ENCODE peak calls at places on chromosomes 16 and 17, in nine cellular contexts. I, T, A, Y, Q, K, P, U and N are unnamed samples.

GRCh38 chr16:83730812-83731211 is 77.0 kb upstream of the HSBP1 start:
- DNase-seq in U (no peak), K (no peak), Y (no peak), I (no peak), P (no peak), A (no peak), T (no peak), Q (no peak), N (no peak)

GRCh38 chr16:72561-73537 is at the start of gene RHBDF1:
- DNase-seq in P (peak), Q (peak), Y (peak), U (peak), T (peak), I (no peak), A (peak), K (peak), N (peak)

GRCh38 chr17:81064746-81065475 is 30.0 kb downstream of the BAIAP2 start:
- DNase-seq in K (no peak), A (no peak), U (no peak), Q (no peak), Y (peak), T (peak), I (no peak), P (peak), N (peak)

GRCh38 chr16:66714659-66715307 is 18.2 kb upstream of the CMTM4 start:
- DNase-seq in Y (no peak), Q (no peak), K (no peak), I (no peak), A (no peak), P (peak), T (no peak), U (no peak), N (no peak)

GRCh38 chr17:28370035-28370743 is at the start of gene VTN:
- DNase-seq in I (no peak), K (peak), U (peak), A (no peak), Y (peak), Q (no peak), P (no peak), T (no peak), N (peak)

GRCh38 chr16:73204359-73205152 is 156.6 kb upstream of the ZFHX3 start:
- DNase-seq in T (no peak), P (no peak), I (no peak), Y (no peak), K (no peak), A (no peak), Q (no peak), U (no peak), N (no peak)

GRCh38 chr17:15263680-15264079 is 1.4 kb downstream of the PMP22 start:
- DNase-seq in Y (no peak), Q (no peak), I (no peak), K (no peak), T (no peak), U (no peak), P (no peak), A (no peak), N (peak)

GRCh38 chr16:24253192-24253591 is 2.9 kb upstream of the CACNG3 start:
- DNase-seq in A (no peak), Q (no peak), I (no peak), T (no peak), Y (peak), P (peak), U (peak), K (no peak), N (peak)

GRCh38 chr17:78476149-78476548 is 97.7 kb downstream of the PGS1 start:
- DNase-seq in Q (no peak), Y (no peak), K (no peak), A (no peak), U (no peak), T (no peak), P (no peak), I (no peak), N (no peak)

GRCh38 chr16:19344224-19344801 is 58.8 kb downstream of the CLEC19A start:
- DNase-seq in U (no peak), T (peak), Q (no peak), A (no peak), I (no peak), P (no peak), K (peak), Y (no peak), N (no peak)

DNA sequence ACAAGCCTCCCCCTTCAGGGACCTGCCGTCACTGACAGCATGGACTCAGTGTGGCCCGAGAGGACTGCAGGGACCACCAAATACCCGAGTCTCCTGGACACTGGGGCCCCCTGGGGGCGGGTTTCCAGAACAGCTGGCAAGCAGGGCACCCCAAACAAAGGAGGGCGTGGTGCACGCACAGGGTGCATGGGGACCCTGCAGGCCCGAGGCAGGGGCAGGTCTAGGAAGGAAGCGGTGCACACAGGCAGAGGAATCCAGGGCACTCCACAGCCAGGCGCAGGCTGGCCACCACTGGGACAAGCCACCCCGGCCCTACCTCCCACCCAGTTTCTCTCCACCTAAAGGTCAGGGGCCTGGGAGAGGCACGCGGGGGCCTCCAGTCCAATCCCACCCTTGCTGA is 28.7 kb upstream of the ENPP7 start:
- DNase-seq in Y (no peak), U (no peak), P (no peak), K (no peak), A (no peak), I (no peak), Q (no peak), T (no peak), N (no peak)
- TF ChIP-seq CTCF in Y (no peak), U (peak), P (no peak), K (no peak), A (no peak), I (no peak), Q (no peak), T (no peak), N (no peak)

GRCh38 chr17:75135452-75135851 is 3.9 kb upstream of the NT5C start:
- DNase-seq in A (no peak), P (no peak), T (no peak), K (no peak), I (no peak), Y (no peak), Q (no peak), U (no peak), N (no peak)
- H3K4me3 ChIP-seq in A (no peak), P (no peak), T (no peak), K (no peak), I (no peak), Y (no peak), Q (no peak), U (no peak), N (no peak)

GRCh38 chr17:64024781-64025731 is 4.6 kb upstream of the ICAM2 start:
- DNase-seq in Q (no peak), A (no peak), T (no peak), P (no peak), Y (peak), K (no peak), I (no peak), U (no peak), N (no peak)

GRCh38 chr17:64025732-64026294 is 5.4 kb upstream of the ICAM2 start:
- DNase-seq in Y (peak), P (peak), I (peak), A (peak), Q (peak), K (peak), U (peak), T (peak), N (peak)

GRCh38 chr17:64032081-64032480 is 11.6 kb upstream of the ICAM2 start:
- DNase-seq in T (no peak), P (peak), I (no peak), A (no peak), Q (no peak), Y (peak), K (no peak), U (no peak), N (peak)

GRCh38 chr17:64024215-64024654 is 3.8 kb upstream of the ICAM2 start:
- DNase-seq in T (no peak), I (no peak), Q (no peak), A (no peak), K (no peak), P (no peak), Y (no peak), U (no peak), N (no peak)

GRCh38 chr17:64028874-64029464 is 8.5 kb upstream of the ICAM2 start:
- DNase-seq in Y (peak), I (peak), T (peak), K (peak), U (peak), Q (no peak), A (no peak), P (peak), N (peak)
- TF ChIP-seq CTCF in Y (peak), I (peak), T (peak), K (peak), U (peak), Q (peak), A (peak), P (peak), N (peak)

GRCh38 chr16:4693956-4694663 is 748 bp downstream of the NUDT16L1 start:
- DNase-seq in A (peak), K (peak), T (no peak), Y (peak), I (peak), Q (peak), U (peak), P (peak), N (peak)
- H3K4me3 ChIP-seq in A (peak), K (peak), T (peak), Y (peak), I (peak), Q (peak), U (peak), P (peak), N (peak)

GRCh38 chr16:65510241-65510640 is 388.4 kb upstream of the CDH11 start:
- DNase-seq in A (no peak), K (no peak), I (no peak), P (no peak), Y (no peak), T (no peak), U (no peak), Q (no peak), N (no peak)
- TF ChIP-seq CTCF in A (no peak), K (no peak), I (no peak), P (no peak), Y (no peak), T (no peak), U (no peak), Q (no peak), N (no peak)

DNA sequence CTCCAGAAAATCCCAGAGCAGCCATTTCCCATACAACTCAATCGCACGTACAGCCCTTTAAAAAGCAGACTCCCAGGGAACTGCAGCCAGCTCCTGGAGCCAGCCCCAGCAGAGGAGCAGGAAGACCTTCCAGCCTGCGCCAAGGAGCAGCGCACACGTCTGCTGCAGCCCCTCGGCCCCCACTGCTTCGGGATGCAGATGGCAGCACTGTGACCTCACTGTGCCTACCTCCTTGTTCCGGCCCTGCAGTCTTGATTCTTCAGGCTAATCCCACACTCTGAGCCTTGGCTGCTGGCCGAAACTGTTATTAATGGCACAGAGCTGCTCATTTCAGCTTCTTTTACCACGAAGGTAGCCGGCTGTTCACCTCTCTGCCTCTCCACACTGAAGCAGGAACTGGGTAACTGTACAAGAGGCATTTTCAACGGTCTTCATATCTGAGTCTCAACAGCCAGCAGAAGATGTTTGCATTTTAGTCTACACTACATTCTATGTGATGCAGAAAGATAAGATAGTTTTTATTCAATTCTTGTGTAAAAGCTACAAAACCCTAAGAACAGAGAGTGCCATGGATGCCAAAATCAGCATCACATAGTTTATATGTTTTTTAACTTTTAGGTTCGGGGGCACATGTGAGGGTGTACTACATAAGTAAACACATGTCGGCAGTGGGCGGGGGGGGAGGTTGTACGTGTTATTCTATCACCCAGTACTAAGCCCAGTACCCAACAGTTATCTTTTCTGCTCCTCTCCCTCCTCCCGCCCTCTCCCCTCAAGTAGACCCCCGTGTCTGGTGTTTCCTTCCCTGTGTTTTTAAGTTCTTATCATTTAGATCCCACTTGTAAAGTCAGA is 130.8 kb downstream of the ANKRD11 start:
- DNase-seq in A (no peak), P (no peak), Q (peak), T (no peak), K (no peak), U (no peak), Y (no peak), I (no peak), N (no peak)
- H3K4me3 ChIP-seq in A (no peak), P (no peak), Q (no peak), T (no peak), K (no peak), U (no peak), Y (no peak), I (no peak), N (no peak)

DNA sequence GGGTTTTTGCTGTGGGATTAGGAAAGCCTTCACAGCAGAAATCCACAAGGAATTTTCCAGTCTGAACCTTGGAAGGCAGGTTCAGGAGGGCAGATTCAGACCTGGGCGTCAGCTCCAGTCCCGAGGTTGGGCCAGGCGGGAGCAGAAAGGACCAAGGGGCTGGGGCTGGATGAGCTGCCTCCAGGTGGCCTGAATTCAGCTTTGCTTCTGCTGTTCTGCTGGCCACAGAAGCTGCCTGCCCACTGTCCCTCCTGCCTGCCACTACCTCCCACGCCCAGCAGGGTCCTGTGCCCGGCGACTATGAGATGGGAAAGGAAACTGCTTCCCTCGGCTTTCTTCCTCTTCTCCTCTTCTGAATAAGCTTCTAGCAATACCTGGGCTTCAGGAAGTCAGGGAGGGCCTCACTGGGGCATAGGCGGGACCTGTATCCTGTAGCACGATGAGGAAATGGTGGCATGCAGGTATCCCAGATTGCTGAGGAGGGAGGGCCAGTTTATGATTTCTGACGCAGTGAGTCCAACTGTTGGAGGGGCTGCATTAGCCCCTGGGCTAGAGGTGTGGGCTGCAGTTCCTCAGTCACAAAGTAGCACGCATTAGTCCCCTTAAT is 18.4 kb downstream of the TBX4 start:
- DNase-seq in K (no peak), P (no peak), Q (no peak), I (no peak), T (peak), A (no peak), U (no peak), Y (no peak), N (no peak)
- TF ChIP-seq CTCF in K (no peak), P (no peak), Q (no peak), I (no peak), T (no peak), A (no peak), U (no peak), Y (no peak), N (no peak)

GRCh38 chr17:36977568-36977967 is 28.8 kb downstream of the AATF start:
- DNase-seq in K (no peak), Y (no peak), U (no peak), P (no peak), Q (no peak), A (no peak), I (no peak), T (no peak), N (no peak)
- H3K4me3 ChIP-seq in K (no peak), Y (no peak), U (no peak), P (no peak), Q (no peak), A (no peak), I (no peak), T (no peak), N (no peak)